ENCODE peak calls at places on chromosomes 4 and X, in seven cellular contexts. One of them, this sample, is unnamed.

GRCh38 chrX:20218809-20219505 is 47.8 kb downstream of the RPS6KA3 start:
- DNase-seq in pancreas: peak; percentile 43
- DNase-seq in astrocyte: no peak
- DNase-seq in iPS DF 6.9: no peak
- DNase-seq in Peyer's patch: no peak
- DNase-seq in NCI-H1105: no peak
- DNase-seq in left cardiac atrium: peak; percentile 23
- DNase-seq in this sample: no peak

GRCh38 chr4:169619518-169619957 is 840 bp upstream of the CLCN3 start:
- DNase-seq in pancreas: peak; percentile 67
- DNase-seq in astrocyte: peak; percentile 35
- DNase-seq in iPS DF 6.9: no peak
- DNase-seq in Peyer's patch: peak; percentile 84
- DNase-seq in NCI-H1105: peak; percentile 16
- DNase-seq in left cardiac atrium: no peak
- DNase-seq in this sample: no peak

GRCh38 chr4:122329876-122330595 is 48.8 kb upstream of the ADAD1 start:
- DNase-seq in pancreas: no peak
- DNase-seq in astrocyte: peak; percentile 73
- DNase-seq in iPS DF 6.9: no peak
- DNase-seq in Peyer's patch: no peak
- DNase-seq in NCI-H1105: no peak
- DNase-seq in left cardiac atrium: no peak
- DNase-seq in this sample: no peak

GRCh38 chr4:107896651-107897050 is 34.7 kb upstream of the CYP2U1 start:
- DNase-seq in pancreas: no peak
- DNase-seq in astrocyte: no peak
- DNase-seq in iPS DF 6.9: no peak
- DNase-seq in Peyer's patch: no peak
- DNase-seq in NCI-H1105: no peak
- DNase-seq in left cardiac atrium: no peak
- DNase-seq in this sample: no peak

GRCh38 chr4:60522265-60522664 is 677.9 kb upstream of the ADGRL3 start:
- DNase-seq in pancreas: no peak
- DNase-seq in astrocyte: no peak
- DNase-seq in iPS DF 6.9: no peak
- DNase-seq in Peyer's patch: no peak
- DNase-seq in NCI-H1105: no peak
- DNase-seq in left cardiac atrium: no peak
- DNase-seq in this sample: no peak

GRCh38 chr4:1960170-1960825 is 48.5 kb downstream of the NELFA start:
- DNase-seq in pancreas: no peak
- DNase-seq in astrocyte: peak; percentile 34
- DNase-seq in iPS DF 6.9: no peak
- DNase-seq in Peyer's patch: no peak
- DNase-seq in NCI-H1105: no peak
- DNase-seq in left cardiac atrium: no peak
- DNase-seq in this sample: no peak

GRCh38 chrX:45849261-45849660 is 648.6 kb upstream of the DIPK2B start:
- DNase-seq in pancreas: no peak
- DNase-seq in astrocyte: peak; percentile 89
- DNase-seq in iPS DF 6.9: no peak
- DNase-seq in Peyer's patch: no peak
- DNase-seq in NCI-H1105: peak; percentile 26
- DNase-seq in left cardiac atrium: no peak
- DNase-seq in this sample: no peak

GRCh38 chr4:137794779-137795178 is 262.5 kb upstream of the PCDH18 start:
- DNase-seq in pancreas: no peak
- DNase-seq in astrocyte: peak; percentile 3
- DNase-seq in iPS DF 6.9: no peak
- DNase-seq in Peyer's patch: no peak
- DNase-seq in NCI-H1105: peak; percentile 1
- DNase-seq in left cardiac atrium: no peak
- DNase-seq in this sample: no peak

GRCh38 chr4:7232061-7232616 is 39.8 kb downstream of the SORCS2 start:
- DNase-seq in pancreas: no peak
- DNase-seq in astrocyte: no peak
- DNase-seq in iPS DF 6.9: no peak
- DNase-seq in Peyer's patch: no peak
- DNase-seq in NCI-H1105: no peak
- DNase-seq in left cardiac atrium: no peak
- DNase-seq in this sample: no peak

GRCh38 chr4:114539985-114540384 is 58.6 kb upstream of the UGT8 start:
- DNase-seq in pancreas: no peak
- DNase-seq in astrocyte: no peak
- DNase-seq in iPS DF 6.9: no peak
- DNase-seq in Peyer's patch: no peak
- DNase-seq in NCI-H1105: no peak
- DNase-seq in left cardiac atrium: no peak
- DNase-seq in this sample: no peak

GRCh38 chr4:185794637-185795036 is 17.4 kb downstream of the SORBS2 start:
- DNase-seq in pancreas: no peak
- DNase-seq in astrocyte: no peak
- DNase-seq in iPS DF 6.9: no peak
- DNase-seq in Peyer's patch: no peak
- DNase-seq in NCI-H1105: no peak
- DNase-seq in left cardiac atrium: no peak
- DNase-seq in this sample: no peak

GRCh38 chrX:1595711-1596060 is 4.3 kb downstream of the AKAP17A start:
- DNase-seq in pancreas: no peak
- DNase-seq in astrocyte: no peak
- DNase-seq in iPS DF 6.9: no peak
- DNase-seq in Peyer's patch: no peak
- DNase-seq in NCI-H1105: no peak
- DNase-seq in left cardiac atrium: no peak
- DNase-seq in this sample: peak; percentile 45

GRCh38 chrX:8084023-8084422 is 87.0 kb downstream of the VCX2 start:
- DNase-seq in pancreas: no peak
- DNase-seq in astrocyte: peak; percentile 93
- DNase-seq in iPS DF 6.9: no peak
- DNase-seq in Peyer's patch: no peak
- DNase-seq in NCI-H1105: no peak
- DNase-seq in left cardiac atrium: no peak
- DNase-seq in this sample: no peak

GRCh38 chrX:123797543-123798447 is 62.1 kb upstream of the XIAP start:
- DNase-seq in pancreas: no peak
- DNase-seq in astrocyte: peak; percentile 20
- DNase-seq in iPS DF 6.9: no peak
- DNase-seq in Peyer's patch: no peak
- DNase-seq in NCI-H1105: no peak
- DNase-seq in left cardiac atrium: no peak
- DNase-seq in this sample: no peak

GRCh38 chr4:155572106-155572703 is 94.4 kb upstream of the GUCY1A1 start:
- DNase-seq in pancreas: no peak
- DNase-seq in astrocyte: no peak
- DNase-seq in iPS DF 6.9: no peak
- DNase-seq in Peyer's patch: no peak
- DNase-seq in NCI-H1105: no peak
- DNase-seq in left cardiac atrium: no peak
- DNase-seq in this sample: no peak

GRCh38 chr4:71383984-71384383 is 45.2 kb downstream of the SLC4A4 start:
- DNase-seq in pancreas: no peak
- DNase-seq in astrocyte: no peak
- DNase-seq in iPS DF 6.9: no peak
- DNase-seq in Peyer's patch: no peak
- DNase-seq in NCI-H1105: no peak
- DNase-seq in left cardiac atrium: no peak
- DNase-seq in this sample: no peak

GRCh38 chr4:186765138-186765537 is 41.5 kb upstream of the FAT1 start:
- DNase-seq in pancreas: no peak
- DNase-seq in astrocyte: peak; percentile 70
- DNase-seq in iPS DF 6.9: no peak
- DNase-seq in Peyer's patch: peak; percentile 79
- DNase-seq in NCI-H1105: no peak
- DNase-seq in left cardiac atrium: peak; percentile 22
- DNase-seq in this sample: no peak

GRCh38 chr4:5773271-5773555 is 62.2 kb downstream of the EVC start:
- DNase-seq in pancreas: no peak
- DNase-seq in astrocyte: peak; percentile 67
- DNase-seq in iPS DF 6.9: no peak
- DNase-seq in Peyer's patch: no peak
- DNase-seq in NCI-H1105: no peak
- DNase-seq in left cardiac atrium: no peak
- DNase-seq in this sample: peak; percentile 42